ENCODE peak calls at places on chromosomes 11 and 22, in eight cellular contexts. K, V, G, M, F, B, D and L are unnamed samples.

GRCh38 chr11:69744435-69744834 is 30.7 kb downstream of the FGF4 start:
- DNase-seq in K (no peak), V (peak; percentile 55), G (no peak), M (no peak), F (no peak), B (no peak), D (no peak), L (no peak)

GRCh38 chr11:47130541-47130940 is 46.1 kb downstream of the ARFGAP2 start:
- DNase-seq in K (no peak), V (peak; percentile 52), G (no peak), M (no peak), F (no peak), B (no peak), D (no peak), L (peak; percentile 36)

GRCh38 chr11:104700609-104701008 is 197.7 kb downstream of the CASP12 start:
- DNase-seq in K (no peak), V (no peak), G (no peak), M (no peak), F (no peak), B (no peak), D (no peak), L (no peak)

GRCh38 chr11:59188954-59189353 is 17.0 kb downstream of the DTX4 start:
- DNase-seq in K (no peak), V (no peak), G (no peak), M (no peak), F (no peak), B (no peak), D (no peak), L (no peak)

GRCh38 chr11:117525866-117526265 is 198.2 kb downstream of the CEP164 start:
- DNase-seq in K (no peak), V (no peak), G (no peak), M (no peak), F (no peak), B (no peak), D (no peak), L (no peak)

GRCh38 chr11:72069787-72070251 is 10.5 kb downstream of the NUMA1 start:
- DNase-seq in K (no peak), V (peak; percentile 15), G (peak; percentile 94), M (no peak), F (peak; percentile 51), B (peak; percentile 91), D (peak; percentile 83), L (peak; percentile 89)

GRCh38 chr11:116093065-116093464 is 588.9 kb upstream of the CADM1 start:
- DNase-seq in K (no peak), V (no peak), G (no peak), M (no peak), F (no peak), B (no peak), D (no peak), L (no peak)

GRCh38 chr11:61744181-61744580 is 8.3 kb upstream of the MYRF start:
- DNase-seq in K (no peak), V (no peak), G (no peak), M (no peak), F (no peak), B (no peak), D (no peak), L (no peak)

GRCh38 chr11:293852-294661 is 5.1 kb downstream of the PGGHG start:
- DNase-seq in K (no peak), V (no peak), G (no peak), M (no peak), F (no peak), B (peak; percentile 76), D (no peak), L (peak; percentile 48)

GRCh38 chr11:113447621-113448310 is 27.4 kb downstream of the DRD2 start:
- DNase-seq in K (no peak), V (no peak), G (no peak), M (peak; percentile 40), F (no peak), B (no peak), D (no peak), L (no peak)

GRCh38 chr11:122439911-122440782 is 215.4 kb upstream of the UBASH3B start:
- DNase-seq in K (peak; percentile 78), V (peak; percentile 89), G (no peak), M (peak; percentile 48), F (no peak), B (no peak), D (no peak), L (peak; percentile 64)

GRCh38 chr11:132032555-132032954 is 662.1 kb downstream of the NTM start:
- DNase-seq in K (no peak), V (no peak), G (no peak), M (no peak), F (no peak), B (no peak), D (no peak), L (no peak)

GRCh38 chr22:48755332-48755949 is 1072.2 kb downstream of the BRD1 start:
- DNase-seq in K (no peak), V (no peak), G (peak; percentile 55), M (no peak), F (no peak), B (no peak), D (no peak), L (peak; percentile 59)

DNA sequence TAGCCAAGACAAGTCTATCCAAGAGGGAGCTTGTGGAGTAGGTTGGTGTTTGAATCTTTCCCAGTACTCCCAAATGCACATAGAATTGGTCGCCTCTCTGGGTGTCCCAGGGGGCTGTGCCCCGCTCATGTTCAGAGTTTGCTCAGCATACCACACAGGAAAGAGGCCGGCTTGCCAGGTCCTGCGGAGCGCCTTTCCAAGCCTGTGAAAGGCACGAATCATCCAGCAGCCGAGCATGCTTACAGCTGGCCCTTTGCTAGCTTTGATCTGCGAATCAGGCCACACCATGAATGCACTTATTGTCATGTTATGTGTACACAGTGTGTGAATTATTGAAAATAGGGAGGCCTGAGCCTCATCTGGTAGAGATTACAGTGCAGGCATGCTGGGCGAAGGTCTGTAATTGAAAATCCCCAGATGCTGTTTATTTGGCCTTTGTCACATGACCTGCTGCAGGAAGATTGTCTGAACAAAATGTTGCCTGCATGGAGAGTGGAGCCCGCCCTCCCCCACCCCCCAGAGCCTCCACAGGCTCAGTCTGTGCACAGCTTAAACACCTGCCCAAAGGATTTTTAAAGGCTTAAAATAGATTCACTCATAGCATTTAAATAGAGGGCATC is 163.3 kb upstream of the RASSF10 start:
- DNase-seq in K (no peak), V (peak; percentile 59), G (no peak), M (peak; percentile 70), F (no peak), B (no peak), D (peak; percentile 63), L (peak; percentile 79)
- TF ChIP-seq POLR2AphosphoS5 in K (no peak), V (no peak), G (no peak), M (no peak), F (no peak), B (no peak), D (peak; percentile 69), L (no peak)

GRCh38 chr11:65422104-65422632 is 430 bp upstream of the NEAT1 start:
- DNase-seq in K (peak; percentile 94), V (peak; percentile 97), G (peak; percentile 99), M (peak; percentile 89), F (peak; percentile 88), B (peak; percentile 99), D (peak; percentile 99), L (peak; percentile 99)

GRCh38 chr11:65424200-65425104 is 1.9 kb downstream of the NEAT1 start:
- DNase-seq in K (no peak), V (peak; percentile 18), G (no peak), M (no peak), F (no peak), B (peak; percentile 87), D (peak; percentile 69), L (peak; percentile 77)

GRCh38 chr11:65425105-65425970 is 2.7 kb downstream of the NEAT1 start:
- DNase-seq in K (no peak), V (peak; percentile 58), G (no peak), M (no peak), F (peak; percentile 42), B (peak; percentile 85), D (peak; percentile 69), L (peak; percentile 76)

GRCh38 chr11:65422633-65423515 is at the start of gene NEAT1:
- DNase-seq in K (peak; percentile 89), V (peak; percentile 90), G (peak; percentile 100), M (peak; percentile 85), F (peak; percentile 79), B (peak; percentile 98), D (peak; percentile 99), L (peak; percentile 99)

DNA sequence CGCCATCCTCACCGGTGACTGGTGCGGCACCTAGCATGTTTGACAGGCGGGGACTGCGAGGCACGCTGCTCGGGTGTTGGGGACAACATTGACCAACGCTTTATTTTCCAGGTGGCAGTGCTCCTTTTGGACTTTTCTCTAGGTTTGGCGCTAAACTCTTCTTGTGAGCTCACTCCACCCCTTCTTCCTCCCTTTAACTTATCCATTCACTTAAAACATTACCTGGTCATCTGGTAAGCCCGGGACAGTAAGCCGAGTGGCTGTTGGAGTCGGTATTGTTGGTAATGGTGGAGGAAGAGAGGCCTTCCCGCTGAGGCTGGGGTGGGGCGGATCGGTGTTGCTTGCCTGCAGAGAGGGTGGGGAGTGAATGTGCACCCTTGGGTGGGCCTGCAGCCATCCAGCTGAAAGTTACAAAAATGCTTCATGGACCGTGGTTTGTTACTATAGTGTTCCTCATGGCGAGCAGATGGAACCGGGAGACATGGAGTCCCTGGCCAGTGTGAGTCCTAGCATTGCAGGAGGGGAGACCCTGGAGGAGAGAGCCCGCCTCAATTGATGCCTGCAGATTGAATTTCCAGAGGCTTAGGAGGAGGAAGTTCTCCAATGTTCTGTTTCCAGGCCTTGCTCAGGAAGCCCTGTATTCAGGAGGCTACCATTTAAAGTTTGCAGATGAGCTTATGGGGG is 1.1 kb downstream of the NEAT1 start:
- DNase-seq in K (no peak), V (no peak), G (no peak), M (peak; percentile 10), F (no peak), B (peak; percentile 84), D (peak; percentile 44), L (peak; percentile 72)
- TF ChIP-seq POLR2AphosphoS5 in K (no peak), V (no peak), G (no peak), M (no peak), F (no peak), B (peak; percentile 79), D (peak; percentile 61), L (peak; percentile 62)

GRCh38 chr11:1863352-1864215 is 10.7 kb downstream of the LSP1 start:
- DNase-seq in K (no peak), V (peak; percentile 53), G (no peak), M (peak; percentile 86), F (peak; percentile 68), B (peak; percentile 90), D (peak; percentile 66), L (peak; percentile 94)
- TF ChIP-seq POLR2AphosphoS5 in K (no peak), V (no peak), G (peak; percentile 70), M (no peak), F (peak; percentile 65), B (peak; percentile 86), D (peak; percentile 50), L (peak; percentile 54)

GRCh38 chr11:120130176-120130980 is 7.5 kb downstream of the TRIM29 start:
- DNase-seq in K (no peak), V (no peak), G (no peak), M (no peak), F (no peak), B (peak; percentile 40), D (peak; percentile 7), L (peak; percentile 56)

GRCh38 chr11:120132645-120133185 is 5.2 kb downstream of the TRIM29 start:
- DNase-seq in K (peak; percentile 26), V (no peak), G (no peak), M (peak; percentile 70), F (no peak), B (no peak), D (peak; percentile 2), L (no peak)

GRCh38 chr11:120130991-120131760 is 6.7 kb downstream of the TRIM29 start:
- DNase-seq in K (peak; percentile 32), V (no peak), G (no peak), M (no peak), F (no peak), B (peak; percentile 54), D (peak; percentile 4), L (peak; percentile 33)

GRCh38 chr11:120133216-120134105 is 4.5 kb downstream of the TRIM29 start:
- DNase-seq in K (peak; percentile 37), V (no peak), G (no peak), M (peak; percentile 27), F (no peak), B (peak; percentile 58), D (peak; percentile 4), L (peak; percentile 38)

GRCh38 chr11:120131941-120132644 is 5.8 kb downstream of the TRIM29 start:
- DNase-seq in K (peak; percentile 35), V (no peak), G (no peak), M (no peak), F (no peak), B (peak; percentile 39), D (peak; percentile 37), L (peak; percentile 54)
- TF ChIP-seq POLR2AphosphoS5 in K (no peak), V (no peak), G (no peak), M (no peak), F (no peak), B (no peak), D (no peak), L (no peak)